ENCODE peak calls at places on chromosomes 4 and X, in seven cellular contexts. J, Q, D, R, K, O and X are unnamed samples.

GRCh38 chr4:76250962-76251361 is 559 bp upstream of the FAM47E start:
- DNase-seq in K (peak), R (peak), O (peak), J (no peak), Q (peak), D (no peak), X (no peak)

GRCh38 chr4:25938251-25939186 is 24.5 kb downstream of the SMIM20 start:
- DNase-seq in K (no peak), O (peak), Q (peak), D (peak), R (no peak), J (no peak), X (no peak)

GRCh38 chrX:118577041-118577440 is 81.4 kb downstream of the DOCK11 start:
- DNase-seq in D (no peak), Q (peak), O (no peak), J (peak), K (no peak), R (no peak), X (no peak)

GRCh38 chrX:5681159-5681558 is 547.5 kb downstream of the NLGN4X start:
- DNase-seq in D (no peak), J (no peak), R (no peak), K (peak), O (no peak), Q (no peak), X (no peak)

GRCh38 chr4:142818009-142818408 is 28.1 kb downstream of the INPP4B start:
- DNase-seq in O (peak), K (no peak), J (no peak), R (no peak), D (no peak), Q (no peak), X (no peak)

GRCh38 chr4:14308229-14308651 is 680.7 kb upstream of the BOD1L1 start:
- DNase-seq in R (no peak), Q (peak), K (no peak), J (no peak), O (no peak), D (no peak), X (no peak)

GRCh38 chr4:112736718-112737135 is 99.8 kb downstream of the LARP7 start:
- DNase-seq in J (no peak), R (no peak), Q (no peak), D (no peak), K (no peak), O (no peak), X (no peak)

GRCh38 chrX:24513416-24513815 is 48.3 kb downstream of the PDK3 start:
- DNase-seq in D (no peak), K (no peak), J (no peak), Q (no peak), R (no peak), O (no peak), X (no peak)

GRCh38 chr4:8473198-8473919 is 32.8 kb downstream of the TRMT44 start:
- DNase-seq in Q (no peak), K (no peak), J (no peak), D (peak), O (no peak), R (no peak), X (no peak)

GRCh38 chr4:89558147-89558546 is 250.5 kb upstream of the GPRIN3 start:
- DNase-seq in K (peak), D (no peak), J (no peak), O (no peak), R (no peak), Q (no peak), X (no peak)

GRCh38 chr4:78845469-78845868 is 69.3 kb downstream of the BMP2K start:
- DNase-seq in O (peak), R (no peak), J (no peak), Q (no peak), K (no peak), D (no peak), X (no peak)

GRCh38 chrX:16807548-16807947 is 21.3 kb downstream of the TXLNG start:
- DNase-seq in J (no peak), Q (no peak), K (peak), D (no peak), R (no peak), O (peak), X (no peak)

GRCh38 chrX:102560423-102561068 is 38.8 kb upstream of the ARMCX5 start:
- DNase-seq in R (no peak), K (no peak), D (no peak), Q (no peak), O (no peak), J (no peak), X (no peak)

GRCh38 chr4:182908124-182908523 is 9.1 kb downstream of the DCTD start:
- DNase-seq in J (no peak), Q (no peak), O (no peak), D (no peak), R (no peak), K (no peak), X (no peak)

GRCh38 chrX:132744470-132744869 is 214.0 kb downstream of the HS6ST2 start:
- DNase-seq in J (no peak), R (no peak), D (no peak), K (no peak), O (no peak), Q (no peak), X (no peak)

GRCh38 chrX:129772796-129773431 is 6.8 kb upstream of the SASH3 start:
- DNase-seq in J (peak), O (no peak), R (no peak), D (peak), K (peak), Q (peak), X (no peak)

GRCh38 chrX:37454537-37455285 is 105.5 kb downstream of the PRRG1 start:
- DNase-seq in J (no peak), R (peak), O (no peak), K (peak), D (no peak), Q (no peak), X (no peak)

GRCh38 chr4:146222313-146222712 is 8.0 kb downstream of the REELD1 start:
- DNase-seq in K (no peak), O (peak), J (no peak), D (no peak), R (no peak), Q (no peak), X (no peak)

GRCh38 chrX:49848275-49848674 is 19.2 kb downstream of the PAGE4 start:
- DNase-seq in R (no peak), J (no peak), D (no peak), Q (no peak), K (no peak), O (no peak), X (no peak)

GRCh38 chr4:151627491-151627890 is 133.3 kb downstream of the GATB start:
- DNase-seq in K (no peak), D (no peak), Q (no peak), O (no peak), R (no peak), J (no peak), X (no peak)

GRCh38 chr4:121277194-121278105 is 103.4 kb downstream of the QRFPR start:
- DNase-seq in K (peak), O (no peak), R (no peak), J (no peak), Q (no peak), D (no peak), X (no peak)

GRCh38 chr4:80362578-80363181 is 27.1 kb downstream of the CFAP299 start:
- DNase-seq in K (peak), R (no peak), J (no peak), D (no peak), Q (peak), O (peak), X (peak)

GRCh38 chr4:40334591-40335507 is at the start of gene CHRNA9:
- DNase-seq in K (peak), J (no peak), R (no peak), Q (no peak), O (no peak), D (no peak), X (no peak)

GRCh38 chr4:79248610-79249009 is 77.3 kb downstream of the NAA11 start:
- DNase-seq in K (no peak), D (no peak), O (no peak), Q (no peak), R (no peak), J (no peak), X (no peak)

GRCh38 chrX:53798281-53798680 is 111.8 kb upstream of the HUWE1 start:
- DNase-seq in O (no peak), R (no peak), Q (no peak), J (no peak), K (no peak), D (no peak), X (no peak)

DNA sequence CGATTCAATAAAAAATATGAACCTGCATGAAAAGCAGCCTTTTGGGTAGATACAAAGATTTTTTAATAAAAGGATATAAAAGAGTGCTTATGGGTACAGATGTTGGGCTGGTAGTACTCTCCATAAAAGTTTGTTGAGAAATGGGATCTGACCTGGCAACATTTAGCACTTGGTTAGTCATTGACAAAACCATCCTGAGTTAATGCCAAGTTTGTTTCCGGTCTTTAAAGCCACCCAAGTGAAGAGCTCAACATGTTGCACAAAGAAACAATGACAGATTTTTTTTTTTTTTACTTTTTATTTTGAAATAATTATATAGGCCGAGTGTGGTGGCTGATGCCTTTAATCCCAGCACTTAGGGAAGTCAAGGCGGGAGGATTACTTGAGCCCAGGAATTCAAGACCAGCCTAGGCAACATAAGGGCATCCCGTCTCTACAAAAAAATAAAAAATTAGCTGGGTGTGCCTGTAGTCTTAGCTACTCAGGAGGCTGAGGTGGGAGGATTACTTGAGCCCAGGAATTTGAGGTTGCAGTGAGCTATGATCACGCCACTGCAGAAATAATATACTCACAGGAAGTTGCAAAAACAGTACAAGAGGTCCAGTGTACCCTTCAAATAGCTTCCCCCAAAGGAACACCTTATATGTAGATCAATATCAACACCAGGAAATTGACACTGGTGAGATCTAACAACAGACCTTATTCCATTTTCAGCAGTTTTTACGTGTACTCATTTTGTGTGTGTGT is 16.6 kb downstream of the CHST7 start:
- DNase-seq in K (no peak), J (no peak), R (no peak), O (peak), Q (no peak), D (no peak), X (no peak)
- H3K27ac ChIP-seq in K (no peak), J (no peak), R (peak), O (no peak), Q (no peak), D (no peak), X (no peak)

GRCh38 chr4:180058731-180059215 is 2184.4 kb upstream of the TENM3 start:
- DNase-seq in D (no peak), R (peak), K (peak), J (peak), Q (peak), O (peak), X (no peak)

GRCh38 chr4:180060159-180060889 is 2182.9 kb upstream of the TENM3 start:
- DNase-seq in O (peak), K (peak), D (no peak), Q (no peak), R (peak), J (no peak), X (no peak)

GRCh38 chr4:180057891-180058643 is 2185.1 kb upstream of the TENM3 start:
- DNase-seq in O (peak), R (peak), J (peak), D (no peak), K (peak), Q (peak), X (no peak)

GRCh38 chr4:180057198-180057821 is 2185.9 kb upstream of the TENM3 start:
- DNase-seq in D (no peak), K (peak), J (no peak), R (peak), O (peak), Q (peak), X (no peak)

GRCh38 chr4:180059216-180059881 is 2183.9 kb upstream of the TENM3 start:
- DNase-seq in R (peak), K (peak), D (no peak), J (no peak), O (peak), Q (peak), X (no peak)
- H3K4me3 ChIP-seq in R (peak), K (peak), D (peak), J (peak), O (peak), Q (peak), X (no peak)

GRCh38 chrX:44973420-44973932 is 100.5 kb downstream of the KDM6A start:
- DNase-seq in Q (no peak), O (no peak), K (no peak), R (no peak), J (no peak), D (no peak), X (no peak)

GRCh38 chrX:44971674-44972073 is 98.7 kb downstream of the KDM6A start:
- DNase-seq in K (no peak), R (no peak), D (no peak), O (no peak), J (no peak), Q (no peak), X (no peak)

GRCh38 chrX:44975666-44976263 is 102.8 kb downstream of the KDM6A start:
- DNase-seq in O (no peak), Q (no peak), J (no peak), R (no peak), D (no peak), K (no peak), X (no peak)

GRCh38 chrX:44972132-44972531 is 99.1 kb downstream of the KDM6A start:
- DNase-seq in D (no peak), Q (no peak), J (no peak), O (no peak), K (no peak), R (no peak), X (no peak)

GRCh38 chrX:44974462-44974861 is 101.5 kb downstream of the KDM6A start:
- DNase-seq in O (peak), J (no peak), Q (no peak), D (no peak), K (no peak), R (peak), X (no peak)
- H3K27ac ChIP-seq in O (no peak), J (no peak), Q (no peak), D (no peak), K (no peak), R (peak), X (no peak)

DNA sequence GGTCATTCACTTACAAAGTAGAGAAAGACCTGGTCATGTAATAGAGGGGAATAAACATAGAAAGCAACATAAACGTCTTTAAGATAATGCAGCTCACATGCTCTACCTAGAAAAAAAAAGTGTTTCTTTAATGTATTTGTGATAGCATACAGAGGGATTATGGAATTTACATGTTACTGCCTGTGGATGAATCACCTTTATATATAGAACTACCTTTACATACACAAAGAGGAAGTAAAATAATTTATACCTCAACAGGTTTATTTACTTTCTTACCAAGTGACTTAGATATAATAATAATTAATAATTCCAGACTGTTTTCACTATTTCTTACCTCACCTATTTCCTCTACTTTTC is 81.5 kb downstream of the PPP3CA start:
- DNase-seq in J (no peak), D (no peak), O (no peak), Q (no peak), R (no peak), K (no peak), X (no peak)
- H3K4me3 ChIP-seq in J (no peak), D (no peak), O (no peak), Q (no peak), R (no peak), K (no peak), X (no peak)

GRCh38 chr4:177348348-177348747 is 38.7 kb downstream of the NEIL3 start:
- DNase-seq in J (no peak), O (no peak), Q (no peak), D (no peak), K (no peak), R (no peak), X (no peak)
- H3K27ac ChIP-seq in J (no peak), O (no peak), Q (no peak), D (no peak), K (no peak), R (no peak), X (no peak)

GRCh38 chrX:2705036-2705435 is 13.9 kb downstream of the CD99 start:
- DNase-seq in D (peak), K (no peak), O (peak), J (no peak), R (no peak), Q (peak), X (no peak)

GRCh38 chrX:2705461-2705860 is 14.4 kb downstream of the CD99 start:
- DNase-seq in Q (no peak), R (no peak), K (no peak), O (no peak), J (no peak), D (no peak), X (no peak)

GRCh38 chrX:2701600-2701999 is 10.5 kb downstream of the CD99 start:
- DNase-seq in J (no peak), D (no peak), O (no peak), R (no peak), Q (peak), K (no peak), X (no peak)

GRCh38 chrX:2700405-2701320 is 9.6 kb downstream of the CD99 start:
- DNase-seq in R (no peak), J (no peak), O (no peak), Q (no peak), D (no peak), K (no peak), X (no peak)

GRCh38 chrX:2703991-2704369 is 12.9 kb downstream of the CD99 start:
- DNase-seq in J (no peak), K (peak), Q (no peak), R (no peak), O (no peak), D (peak), X (no peak)
- H3K4me3 ChIP-seq in J (no peak), K (no peak), Q (no peak), R (no peak), O (no peak), D (no peak), X (no peak)

GRCh38 chr4:153645183-153645582 is 38.9 kb upstream of the TLR2 start:
- DNase-seq in Q (no peak), J (no peak), D (no peak), K (peak), O (no peak), R (no peak), X (no peak)

GRCh38 chr4:153651961-153652784 is 31.9 kb upstream of the TLR2 start:
- DNase-seq in O (no peak), Q (no peak), R (no peak), J (no peak), D (no peak), K (no peak), X (no peak)

GRCh38 chr4:153651041-153651960 is 32.8 kb upstream of the TLR2 start:
- DNase-seq in J (peak), D (peak), O (no peak), R (no peak), K (no peak), Q (peak), X (peak)

GRCh38 chr4:153647975-153648374 is 36.1 kb upstream of the TLR2 start:
- DNase-seq in O (no peak), Q (no peak), R (no peak), J (no peak), D (no peak), K (no peak), X (no peak)

DNA sequence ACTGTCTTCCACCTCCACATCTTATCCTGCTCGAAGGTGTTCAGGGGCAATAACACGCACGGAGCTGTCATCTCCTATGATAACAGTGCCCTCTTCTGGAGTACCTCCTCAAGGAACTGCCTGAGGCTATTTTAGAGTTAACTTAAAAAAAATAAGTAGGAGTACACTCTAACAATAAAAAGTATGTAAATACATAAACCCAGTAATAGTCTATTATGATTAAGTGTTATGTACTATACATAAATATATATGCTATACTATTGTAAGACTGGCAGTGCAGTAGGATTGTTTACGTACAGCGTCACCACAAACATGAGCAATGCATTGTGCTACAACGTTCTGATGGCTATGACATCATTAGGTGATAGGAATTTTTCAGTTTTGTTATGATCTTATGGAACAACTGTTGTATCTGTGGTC is 34.5 kb upstream of the TLR2 start:
- DNase-seq in O (peak), J (no peak), K (peak), Q (no peak), R (no peak), D (no peak), X (no peak)
- H3K27ac ChIP-seq in O (no peak), J (no peak), K (no peak), Q (no peak), R (no peak), D (no peak), X (no peak)